ENCODE peak calls at places on chromosomes 6 and 20, in four cellular contexts. C, F, I and A are unnamed samples.

GRCh38 chr20:64131406-64131805 is 24.0 kb upstream of the NPBWR2 start:
- DNase-seq in C (no peak), I (peak; percentile 11), F (peak; percentile 24), A (no peak)

GRCh38 chr20:62900692-62901584 is 25.4 kb downstream of the DIDO1 start:
- DNase-seq in I (no peak), F (no peak), C (no peak), A (peak; percentile 43)

GRCh38 chr6:57226221-57226620 is 4.1 kb upstream of the RAB23 start:
- DNase-seq in C (no peak), F (no peak), I (no peak), A (no peak)

GRCh38 chr6:95325858-95326257 is 251.5 kb upstream of the MANEA start:
- DNase-seq in I (no peak), F (peak; percentile 29), C (no peak), A (no peak)

GRCh38 chr20:25220810-25221591 is 25.5 kb downstream of the ENTPD6 start:
- DNase-seq in F (no peak), I (no peak), C (no peak), A (no peak)

GRCh38 chr20:32970973-32971300 is 33.3 kb downstream of the SUN5 start:
- DNase-seq in F (no peak), I (no peak), C (peak; percentile 32), A (no peak)

GRCh38 chr6:28943557-28944411 is 20.0 kb upstream of the TRIM27 start:
- DNase-seq in I (peak; percentile 76), C (peak; percentile 92), F (peak; percentile 79), A (peak; percentile 60)

GRCh38 chr6:33126101-33126714 is 50.4 kb downstream of the HLA-DPB1 start:
- DNase-seq in C (peak; percentile 71), F (peak; percentile 50), I (peak; percentile 20), A (no peak)

GRCh38 chr20:47854687-47855212 is 69.5 kb upstream of the SULF2 start:
- DNase-seq in F (peak; percentile 81), I (peak; percentile 5), C (peak; percentile 60), A (peak; percentile 53)

GRCh38 chr20:52230406-52230805 is 38.8 kb upstream of the ZFP64 start:
- DNase-seq in C (no peak), I (no peak), F (peak; percentile 25), A (peak; percentile 80)